ENCODE peak calls at places on chromosomes 3 and 15, in five cellular contexts. I, U, C, T and X are unnamed samples.

GRCh38 chr3:97658670-97659285 is 105.8 kb upstream of the ARL6 start:
- DNase-seq in C (no peak), I (no peak), T (no peak), U (peak; percentile 14), X (no peak)

GRCh38 chr15:64460737-64461576 is 579 bp downstream of the ZNF609 start:
- DNase-seq in C (peak; percentile 66), T (peak; percentile 48), I (peak; percentile 52), U (peak; percentile 47), X (peak; percentile 10)

GRCh38 chr3:114716916-114717315 is 423.1 kb downstream of the TIGIT start:
- DNase-seq in U (no peak), C (no peak), T (no peak), I (no peak), X (no peak)

GRCh38 chr15:37028609-37029287 is 71.6 kb downstream of the MEIS2 start:
- DNase-seq in I (no peak), C (no peak), T (no peak), U (no peak), X (no peak)

GRCh38 chr3:55162031-55162784 is 234.3 kb upstream of the LRTM1 start:
- DNase-seq in C (no peak), T (no peak), U (no peak), I (no peak), X (no peak)

GRCh38 chr15:48432688-48433087 is 101.5 kb downstream of the DUT start:
- DNase-seq in U (no peak), C (no peak), I (no peak), T (no peak), X (no peak)

GRCh38 chr3:167886690-167887089 is 151.2 kb downstream of the SERPINI1 start:
- DNase-seq in T (no peak), C (no peak), U (no peak), I (no peak), X (no peak)

GRCh38 chr3:141305436-141305835 is 62.9 kb upstream of the ZBTB38 start:
- DNase-seq in U (no peak), C (no peak), T (no peak), I (no peak), X (no peak)

GRCh38 chr3:123421353-123422174 is 27.3 kb downstream of the ADCY5 start:
- DNase-seq in I (no peak), T (no peak), C (no peak), U (no peak), X (no peak)

GRCh38 chr15:52171386-52171785 is 19.8 kb downstream of the GNB5 start:
- DNase-seq in U (no peak), T (peak; percentile 11), I (no peak), C (no peak), X (no peak)

GRCh38 chr3:10957976-10958749 is 34.4 kb upstream of the SLC6A1 start:
- DNase-seq in T (no peak), U (peak; percentile 28), C (no peak), I (no peak), X (no peak)

GRCh38 chr3:124768812-124769211 is 38.6 kb downstream of the UMPS start:
- DNase-seq in T (peak; percentile 40), I (no peak), C (no peak), U (no peak), X (no peak)

GRCh38 chr3:146814601-146815315 is 209.6 kb upstream of the PLSCR5 start:
- DNase-seq in C (no peak), U (no peak), T (no peak), I (peak; percentile 3), X (no peak)

GRCh38 chr3:16390581-16390980 is 122.9 kb downstream of the RFTN1 start:
- DNase-seq in I (no peak), U (no peak), T (no peak), C (no peak), X (no peak)